ENCODE peak calls at places on chromosomes 11 and 22, in six cellular contexts. N is right cardiac atrium, Z is A549, X is mesenchymal stem cell, Q is left ventricle myocardium inferior, R is NT2/D1. M is an unnamed sample. For H3K4me1, the result is how much of the 10 kb centered on the place peaks cover.

GRCh38 chr11:67301951-67302516 is 1.3 kb upstream of the SSH3 start:
- DNase-seq in N (peak), Z (no peak), X (peak), Q (peak), R (peak), M (no peak)

GRCh38 chr11:6497069-6497839 is at the start of gene DNHD1:
- DNase-seq in N (peak), Z (no peak), X (no peak), Q (no peak), R (no peak), M (no peak)

GRCh38 chr11:44607987-44608386 is 42.5 kb downstream of the CD82 start:
- DNase-seq in N (peak), Z (no peak), X (peak), Q (no peak), R (no peak), M (no peak)

GRCh38 chr11:125976156-125976555 is 30.3 kb downstream of the VSIG10L2 start:
- DNase-seq in N (no peak), Z (no peak), X (no peak), Q (no peak), R (no peak), M (no peak)

GRCh38 chr11:88398372-88399140 is 61.0 kb upstream of the CTSC start:
- DNase-seq in N (no peak), Z (peak), X (peak), Q (no peak), R (no peak), M (no peak)

GRCh38 chr11:134139873-134140331 is 71.0 kb downstream of the JAM3 start:
- DNase-seq in N (peak), Z (peak), X (peak), Q (no peak), R (peak), M (peak)

GRCh38 chr11:70711095-70711910 is 313.0 kb downstream of the CTTN start:
- DNase-seq in N (no peak), Z (no peak), X (no peak), Q (no peak), R (no peak), M (peak)

GRCh38 chr11:133835258-133836075 is 9.8 kb downstream of the SPATA19 start:
- DNase-seq in N (no peak), Z (peak), X (peak), Q (no peak), R (peak), M (peak)

GRCh38 chr11:69150175-69150574 is 5.6 kb upstream of the SMIM38 start:
- DNase-seq in N (no peak), Z (no peak), X (no peak), Q (no peak), R (no peak), M (no peak)

GRCh38 chr22:32557424-32557823 is 82.8 kb downstream of the FBXO7 start:
- DNase-seq in N (no peak), Z (no peak), X (peak), Q (no peak), R (no peak), M (no peak)

GRCh38 chr11:44855138-44855849 is 95.4 kb downstream of the TP53I11 start:
- DNase-seq in N (no peak), Z (no peak), X (no peak), Q (no peak), R (no peak), M (no peak)

GRCh38 chr22:36552300-36552699 is 23.3 kb upstream of the EIF3D start:
- DNase-seq in N (no peak), Z (no peak), X (no peak), Q (no peak), R (no peak), M (no peak)

GRCh38 chr11:116656011-116656410 is 116.8 kb downstream of the BUD13 start:
- DNase-seq in N (no peak), Z (no peak), X (no peak), Q (no peak), R (no peak), M (no peak)

GRCh38 chr11:36131719-36132349 is 157.4 kb downstream of the COMMD9 start:
- DNase-seq in N (peak), Z (no peak), X (peak), Q (peak), R (peak), M (no peak)

GRCh38 chr11:573146-573759 is 3.0 kb upstream of the PHRF1 start:
- DNase-seq in N (peak), Z (no peak), X (no peak), Q (no peak), R (no peak), M (no peak)

GRCh38 chr11:117026593-117027330 is 71.5 kb downstream of the SIK3 start:
- DNase-seq in N (no peak), Z (no peak), X (peak), Q (no peak), R (no peak), M (no peak)

GRCh38 chr22:48496987-48497650 is 1330.6 kb downstream of the BRD1 start:
- DNase-seq in N (peak), Z (no peak), X (no peak), Q (peak), R (no peak), M (no peak)

GRCh38 chr22:47177334-47177815 is 414.9 kb downstream of the TBC1D22A start:
- DNase-seq in N (no peak), Z (no peak), X (no peak), Q (no peak), R (no peak), M (no peak)

GRCh38 chr22:23520875-23521441 is 59.1 kb downstream of the IGLL1 start:
- DNase-seq in N (peak), Z (peak), X (peak), Q (peak), R (no peak), M (no peak)

GRCh38 chr11:6553634-6554033 is 49.8 kb downstream of the RRP8 start:
- DNase-seq in N (no peak), Z (no peak), X (no peak), Q (no peak), R (no peak), M (no peak)

GRCh38 chr22:33051960-33052839 is 6.0 kb downstream of the SYN3 start:
- DNase-seq in N (no peak), Z (no peak), X (no peak), Q (no peak), R (no peak), M (no peak)

GRCh38 chr11:1335264-1335810 is 25.9 kb upstream of the TOLLIP start:
- DNase-seq in N (peak), Z (no peak), X (no peak), Q (no peak), R (no peak), M (no peak)

GRCh38 chr22:27992294-27993165 is 73.5 kb upstream of the PITPNB start:
- DNase-seq in N (peak), Z (no peak), X (no peak), Q (no peak), R (no peak), M (no peak)

GRCh38 chr11:70948855-70949551 is 303.4 kb downstream of the SHANK2 start:
- DNase-seq in N (no peak), Z (no peak), X (no peak), Q (no peak), R (no peak), M (no peak)

GRCh38 chr11:97948793-97949192 is 1072.0 kb upstream of the CNTN5 start:
- DNase-seq in N (no peak), Z (no peak), X (no peak), Q (no peak), R (no peak), M (no peak)

DNA sequence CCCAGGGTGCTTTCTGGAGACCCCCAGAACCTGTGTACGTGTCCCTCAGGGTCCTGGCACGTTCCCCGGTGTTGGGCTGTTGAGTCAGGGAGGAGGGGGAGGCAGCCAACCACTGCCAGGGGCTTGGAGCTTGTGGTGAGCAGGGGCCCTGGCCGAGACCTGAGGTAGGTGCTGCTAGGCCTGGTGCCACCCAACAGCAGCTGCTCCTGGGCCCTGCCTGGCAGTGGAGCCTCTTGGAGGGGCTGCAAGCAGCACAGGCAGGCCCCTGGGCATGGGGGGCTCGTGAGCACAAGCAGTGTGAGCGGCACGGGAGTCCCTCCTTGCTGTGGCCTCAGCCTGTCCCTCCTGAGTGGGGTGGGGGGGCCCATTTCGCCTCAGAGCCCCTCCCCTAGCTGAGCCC is 7.2 kb upstream of the SELENOO start:
- DNase-seq in N (peak), Z (no peak), X (no peak), Q (no peak), R (no peak), M (no peak)
- H3K4me1 ChIP-seq in N (under half), Z (under half), X (under half), Q (under half), R (under half), M (under half)

GRCh38 chr11:2698386-2699184 is 1.2 kb downstream of the KCNQ1OT1 start:
- DNase-seq in N (no peak), Z (no peak), X (no peak), Q (peak), R (no peak), M (no peak)
- H3K4me1 ChIP-seq in N (under half), Z (under half), X (under half), Q (under half), R (under half), M (under half)

DNA sequence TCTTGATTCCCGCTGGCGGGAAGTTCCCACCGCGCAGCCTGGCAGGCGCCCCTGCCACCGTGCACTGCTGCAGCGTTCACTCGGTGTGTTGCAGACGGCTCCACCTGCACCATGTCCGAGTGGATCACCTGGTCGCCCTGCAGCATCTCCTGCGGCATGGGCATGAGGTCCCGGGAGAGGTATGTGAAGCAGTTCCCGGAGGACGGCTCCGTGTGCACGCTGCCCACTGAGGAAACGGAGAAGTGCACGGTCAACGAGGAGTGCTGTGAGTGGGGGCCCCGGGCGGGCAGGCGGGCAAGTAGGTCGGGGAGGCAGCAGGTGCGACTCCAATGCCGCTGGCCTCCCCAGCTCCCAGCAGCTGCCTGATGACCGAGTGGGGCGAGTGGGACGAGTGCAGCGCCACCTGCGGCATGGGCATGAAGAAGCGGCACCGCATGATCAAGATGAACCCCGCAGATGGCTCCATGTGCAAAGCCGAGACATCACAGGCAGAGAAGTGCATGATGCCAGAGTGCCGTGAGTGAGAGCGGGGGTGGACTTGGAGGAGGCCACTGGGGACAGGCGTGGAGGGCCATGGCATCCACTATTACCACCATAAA is 99.7 kb downstream of the RRAS2 start:
- DNase-seq in N (no peak), Z (no peak), X (no peak), Q (no peak), R (no peak), M (no peak)
- H3K4me1 ChIP-seq in N (under half), Z (under half), X (under half), Q (under half), R (under half), M (under half)

GRCh38 chr11:64861227-64861970 is 16.9 kb upstream of the CDC42BPG start:
- DNase-seq in N (no peak), Z (no peak), X (no peak), Q (no peak), R (no peak), M (no peak)
- H3K4me1 ChIP-seq in N (under half), Z (under half), X (half or more), Q (half or more), R (under half), M (half or more)

GRCh38 chr11:75350743-75351540 is 519 bp downstream of the ARRB1 start:
- DNase-seq in N (peak), Z (no peak), X (peak), Q (peak), R (no peak), M (peak)

GRCh38 chr11:75347781-75348613 is 3.5 kb downstream of the ARRB1 start:
- DNase-seq in N (peak), Z (no peak), X (peak), Q (no peak), R (no peak), M (no peak)

GRCh38 chr11:75351541-75352416 is at the start of gene ARRB1:
- DNase-seq in N (peak), Z (peak), X (peak), Q (peak), R (peak), M (peak)

GRCh38 chr11:75350122-75350742 is 1.2 kb downstream of the ARRB1 start:
- DNase-seq in N (no peak), Z (no peak), X (no peak), Q (no peak), R (no peak), M (no peak)

GRCh38 chr11:75349540-75350116 is 1.8 kb downstream of the ARRB1 start:
- DNase-seq in N (peak), Z (no peak), X (peak), Q (no peak), R (no peak), M (no peak)
- H3K4me1 ChIP-seq in N (under half), Z (under half), X (under half), Q (half or more), R (under half), M (half or more)

DNA sequence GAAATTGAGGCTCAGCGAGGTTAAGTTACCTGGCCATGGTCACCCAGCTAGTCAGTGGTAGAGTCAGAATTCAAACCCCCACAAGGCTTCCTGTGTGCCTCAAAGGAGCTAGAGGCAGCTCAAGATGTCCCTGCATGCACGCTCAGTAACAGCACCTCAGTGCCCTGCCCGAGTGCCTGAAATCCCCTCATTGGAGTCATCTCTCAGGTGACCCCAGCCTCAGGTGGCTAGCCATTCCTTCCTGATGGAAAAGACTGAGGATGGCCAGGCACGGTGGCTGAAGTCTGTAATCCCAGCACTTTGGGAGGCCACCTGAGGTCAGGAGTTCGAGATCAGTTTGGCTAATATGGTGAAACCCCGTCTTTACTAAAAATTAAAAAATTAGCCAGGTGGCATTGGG is 36.9 kb downstream of the LIF start:
- DNase-seq in N (no peak), Z (no peak), X (no peak), Q (no peak), R (no peak), M (no peak)
- H3K4me1 ChIP-seq in N (under half), Z (half or more), X (half or more), Q (under half), R (under half), M (under half)

GRCh38 chr22:19064354-19065054 is 57.7 kb downstream of the DGCR2 start:
- DNase-seq in N (no peak), Z (no peak), X (no peak), Q (no peak), R (no peak), M (no peak)
- H3K4me1 ChIP-seq in N (under half), Z (under half), X (under half), Q (under half), R (under half), M (under half)

DNA sequence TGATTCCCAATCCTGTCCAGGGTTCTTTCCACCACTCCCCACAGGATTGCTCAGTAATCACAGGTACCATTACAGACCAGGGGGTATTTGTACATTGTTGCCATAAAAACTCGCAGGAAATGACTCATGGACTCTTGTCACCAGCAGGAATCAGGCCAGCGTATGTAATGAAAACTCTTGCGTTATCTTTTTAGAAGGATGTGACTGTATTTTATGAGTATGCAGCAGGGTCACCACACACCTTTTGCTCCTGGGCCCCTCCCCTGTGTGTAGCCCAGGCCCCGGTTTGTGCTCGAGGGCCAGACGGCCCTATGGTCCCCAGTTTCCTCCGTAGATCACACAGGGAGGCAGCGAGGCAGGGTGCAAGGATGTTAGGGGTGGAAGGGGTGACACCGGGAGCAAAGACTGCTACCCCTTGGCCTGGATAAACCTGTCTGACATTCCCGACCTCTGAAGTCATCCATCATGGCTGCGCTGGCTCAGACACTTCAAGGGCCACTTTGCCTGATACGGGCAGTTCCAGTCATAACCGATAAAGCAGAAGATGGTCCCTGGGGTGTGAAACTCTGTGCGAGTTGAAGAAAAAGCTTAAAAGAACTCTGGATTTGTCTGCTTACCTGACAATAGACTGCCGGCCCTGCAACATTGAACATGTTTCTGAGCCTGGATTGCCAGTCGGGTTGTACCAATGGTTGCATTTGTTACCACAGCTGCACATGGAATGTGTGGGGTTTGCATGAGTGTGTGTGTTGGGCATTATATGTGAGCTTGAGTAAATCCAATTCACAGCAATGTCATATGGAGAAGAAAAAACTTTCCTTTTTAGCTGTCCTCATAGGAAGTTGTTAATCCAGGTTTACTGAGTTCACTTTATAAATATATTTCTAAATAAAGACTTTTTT is 57.0 kb downstream of the MICAL2 start:
- DNase-seq in N (no peak), Z (peak), X (peak), Q (no peak), R (no peak), M (no peak)
- H3K4me1 ChIP-seq in N (under half), Z (half or more), X (under half), Q (half or more), R (under half), M (under half)

GRCh38 chr22:25366408-25366807 is 147.0 kb downstream of the CRYBB2 start:
- DNase-seq in N (peak), Z (no peak), X (no peak), Q (no peak), R (no peak), M (no peak)

GRCh38 chr22:25369133-25369532 is 149.7 kb downstream of the CRYBB2 start:
- DNase-seq in N (no peak), Z (no peak), X (no peak), Q (no peak), R (no peak), M (no peak)

GRCh38 chr22:25368271-25368670 is 148.8 kb downstream of the CRYBB2 start:
- DNase-seq in N (peak), Z (no peak), X (peak), Q (no peak), R (no peak), M (no peak)

GRCh38 chr22:25366876-25367466 is 147.5 kb downstream of the CRYBB2 start:
- DNase-seq in N (peak), Z (no peak), X (no peak), Q (no peak), R (no peak), M (no peak)

GRCh38 chr22:25367756-25368155 is 148.3 kb downstream of the CRYBB2 start:
- DNase-seq in N (peak), Z (no peak), X (no peak), Q (no peak), R (no peak), M (no peak)
- H3K4me1 ChIP-seq in N (under half), Z (under half), X (under half), Q (half or more), R (under half), M (under half)

DNA sequence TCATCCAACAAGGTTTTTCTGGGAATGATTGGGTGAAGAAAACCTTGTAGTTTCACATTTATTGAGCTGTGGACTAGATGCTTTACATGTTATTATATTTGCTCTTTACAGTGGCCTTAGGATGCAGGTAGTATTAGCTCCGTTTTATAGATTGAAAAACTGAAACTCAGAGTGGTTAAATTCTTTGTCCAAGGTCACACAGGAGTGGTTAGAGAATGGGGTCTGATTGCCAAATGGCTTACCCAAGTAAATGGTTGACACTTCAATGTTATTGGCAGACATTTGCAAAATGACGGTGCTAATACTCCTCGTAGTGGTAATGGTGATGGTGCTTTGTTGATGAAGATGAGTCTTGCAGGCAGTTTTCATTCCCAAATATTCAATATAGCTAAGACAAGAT is 2.2 kb downstream of the GTPBP1 start:
- DNase-seq in N (no peak), Z (no peak), X (no peak), Q (no peak), R (no peak), M (no peak)
- H3K4me1 ChIP-seq in N (under half), Z (under half), X (under half), Q (half or more), R (under half), M (under half)